ENCODE peak calls at places on chromosomes 12 and 14, in eight cellular contexts. L is T-helper 1 cell; W is A172; B is activated CD4-positive, CD25-positive, alpha-beta regulatory T cell; D is heart left ventricle; E is sigmoid colon; N is stimulated activated CD8-positive, alpha-beta memory T cell treated with anti-CD3 and anti-CD28 coated beads, Interleukin-12 subunit alpha, Interleukin-12 subunit beta, amount 100 ng/mL, for 4 hours; Q is Peyer's patch. I is an unnamed sample.

GRCh38 chr14:61553730-61554641 is 141.3 kb upstream of the HIF1A start:
- DNase-seq in L (no peak), W (peak; percentile 90), B (no peak), D (no peak), E (no peak), N (no peak), Q (no peak), I (no peak)

GRCh38 chr12:90029317-90029716 is 320.7 kb upstream of the ATP2B1 start:
- DNase-seq in L (no peak), W (no peak), B (no peak), D (no peak), E (no peak), N (no peak), Q (no peak), I (no peak)

GRCh38 chr12:122067548-122067947 is 11.0 kb upstream of the MLXIP start:
- DNase-seq in L (no peak), W (no peak), B (no peak), D (no peak), E (no peak), N (no peak), Q (no peak), I (no peak)

GRCh38 chr14:20751963-20752562 is 6.4 kb downstream of the EDDM3A start:
- DNase-seq in L (no peak), W (no peak), B (no peak), D (no peak), E (no peak), N (no peak), Q (no peak), I (no peak)

GRCh38 chr12:46811185-46811584 is 14.6 kb downstream of the SLC38A4 start:
- DNase-seq in L (no peak), W (no peak), B (no peak), D (no peak), E (no peak), N (no peak), Q (no peak), I (no peak)

GRCh38 chr12:51371295-51371953 is 19.8 kb downstream of the GALNT6 start:
- DNase-seq in L (no peak), W (peak; percentile 98), B (no peak), D (no peak), E (peak; percentile 73), N (no peak), Q (peak; percentile 64), I (peak; percentile 78)

GRCh38 chr14:68680541-68681051 is 112.3 kb downstream of the ZFP36L1 start:
- DNase-seq in L (no peak), W (no peak), B (no peak), D (no peak), E (peak; percentile 73), N (no peak), Q (no peak), I (no peak)

GRCh38 chr12:62211510-62211909 is 48.7 kb upstream of the USP15 start:
- DNase-seq in L (no peak), W (no peak), B (no peak), D (no peak), E (no peak), N (no peak), Q (no peak), I (no peak)

GRCh38 chr12:68056300-68056699 is 67.1 kb downstream of the IFNG-AS1 start:
- DNase-seq in L (no peak), W (no peak), B (no peak), D (no peak), E (no peak), N (no peak), Q (no peak), I (no peak)

I was measured in right atrium auricular region.